ENCODE peak calls at places on chromosomes 6 and 20, in five cellular contexts. K is K562, F is H9, O is IMR-90, P is mammary epithelial cell. V is an unnamed sample.

GRCh38 chr20:18254615-18255014 is 33.7 kb upstream of the ZNF133 start:
- DNase-seq in K (no peak), O (no peak), F (no peak), P (no peak), V (no peak)

GRCh38 chr20:63087236-63087871 is 80.6 kb upstream of the BHLHE23 start:
- DNase-seq in O (no peak), F (peak), P (no peak), K (no peak), V (no peak)

GRCh38 chr6:83155794-83156193 is 37.3 kb downstream of the PGM3 start:
- DNase-seq in O (no peak), F (no peak), P (no peak), K (no peak), V (no peak)

GRCh38 chr6:110681543-110682459 is 133.5 kb downstream of the CDK19 start:
- DNase-seq in P (peak), O (peak), F (no peak), K (no peak), V (no peak)

GRCh38 chr20:41951615-41952014 is 333.4 kb upstream of the CHD6 start:
- DNase-seq in O (no peak), P (no peak), F (no peak), K (no peak), V (no peak)

GRCh38 chr6:111952326-111952725 is 79.1 kb upstream of the FYN start:
- DNase-seq in O (no peak), F (no peak), P (no peak), K (no peak), V (no peak)

GRCh38 chr6:134741193-134741521 is 208.7 kb downstream of the ALDH8A1 start:
- DNase-seq in P (no peak), O (no peak), F (peak), K (no peak), V (no peak)

GRCh38 chr20:44717986-44718385 is 2.8 kb downstream of the CCN5 start:
- DNase-seq in P (no peak), O (no peak), K (peak), F (peak), V (no peak)

GRCh38 chr6:44251576-44252524 is 4.9 kb downstream of the HSP90AB1 start:
- DNase-seq in F (no peak), K (no peak), P (no peak), O (no peak), V (no peak)

GRCh38 chr6:17410281-17410680 is 16.9 kb downstream of the CAP2 start:
- DNase-seq in K (no peak), P (no peak), F (no peak), O (no peak), V (no peak)

GRCh38 chr20:46674253-46675083 is 14.8 kb downstream of the TP53RK start:
- DNase-seq in F (no peak), P (no peak), K (no peak), O (no peak), V (no peak)

GRCh38 chr20:23415958-23416583 is 5.2 kb downstream of the NAPB start:
- DNase-seq in F (no peak), O (no peak), P (peak), K (no peak), V (no peak)

GRCh38 chr20:33862709-33863403 is 51.7 kb downstream of the CHMP4B start:
- DNase-seq in K (peak), P (no peak), O (peak), F (peak), V (peak)

GRCh38 chr6:147407571-147407970 is 100.9 kb upstream of the SAMD5 start:
- DNase-seq in O (no peak), K (no peak), P (no peak), F (peak), V (no peak)

GRCh38 chr20:35947489-35947888 is 6.8 kb downstream of the SCAND1 start:
- DNase-seq in P (peak), F (peak), O (peak), K (no peak), V (peak)

GRCh38 chr20:46983466-46983865 is 88.8 kb downstream of the EYA2 start:
- DNase-seq in F (no peak), K (no peak), O (no peak), P (no peak), V (no peak)

GRCh38 chr6:37807656-37808055 is 11.9 kb upstream of the ZFAND3 start:
- DNase-seq in K (no peak), P (peak), O (no peak), F (peak), V (no peak)

GRCh38 chr6:136920216-136920857 is 1.8 kb upstream of the SLC35D3 start:
- DNase-seq in F (no peak), O (no peak), K (no peak), P (no peak), V (peak)

GRCh38 chr20:24875078-24875477 is 74.0 kb upstream of the CST7 start:
- DNase-seq in P (no peak), K (no peak), F (no peak), O (no peak), V (no peak)

GRCh38 chr6:30644769-30645168 is 2.2 kb upstream of the C6orf136 start:
- DNase-seq in K (no peak), F (no peak), O (no peak), P (no peak), V (no peak)

GRCh38 chr6:30643656-30644055 is 3.3 kb upstream of the C6orf136 start:
- DNase-seq in K (no peak), F (no peak), O (no peak), P (no peak), V (no peak)

GRCh38 chr6:30635834-30636233 is 9.2 kb downstream of the ATAT1 start:
- DNase-seq in P (no peak), F (no peak), O (no peak), K (no peak), V (no peak)

GRCh38 chr6:30641048-30641447 is 5.9 kb upstream of the C6orf136 start:
- DNase-seq in K (no peak), P (no peak), F (no peak), O (no peak), V (no peak)

DNA sequence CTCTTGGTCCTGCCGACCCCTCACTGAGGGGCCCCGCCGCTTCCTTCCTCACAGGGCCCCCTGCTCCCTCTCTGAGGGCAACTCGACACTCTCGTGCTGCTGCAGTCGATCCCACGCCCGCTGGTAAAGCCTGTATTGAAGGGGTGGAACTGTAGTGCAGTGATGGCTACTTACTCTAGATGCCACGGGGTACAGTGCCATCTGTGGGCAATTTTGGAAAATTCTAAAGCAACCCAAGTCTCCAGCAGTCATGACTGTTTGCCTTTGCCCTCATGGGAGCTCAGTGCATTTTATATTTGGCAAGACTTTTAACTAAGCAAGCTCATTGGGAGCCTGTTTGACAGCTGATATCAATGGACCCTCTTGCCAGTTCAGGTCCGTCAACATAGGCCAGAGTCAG is 6.5 kb upstream of the C6orf136 start:
- DNase-seq in K (no peak), P (no peak), O (no peak), F (no peak), V (no peak)
- TF ChIP-seq CTCF in K (no peak), P (no peak), O (no peak), F (no peak), V (no peak)

DNA sequence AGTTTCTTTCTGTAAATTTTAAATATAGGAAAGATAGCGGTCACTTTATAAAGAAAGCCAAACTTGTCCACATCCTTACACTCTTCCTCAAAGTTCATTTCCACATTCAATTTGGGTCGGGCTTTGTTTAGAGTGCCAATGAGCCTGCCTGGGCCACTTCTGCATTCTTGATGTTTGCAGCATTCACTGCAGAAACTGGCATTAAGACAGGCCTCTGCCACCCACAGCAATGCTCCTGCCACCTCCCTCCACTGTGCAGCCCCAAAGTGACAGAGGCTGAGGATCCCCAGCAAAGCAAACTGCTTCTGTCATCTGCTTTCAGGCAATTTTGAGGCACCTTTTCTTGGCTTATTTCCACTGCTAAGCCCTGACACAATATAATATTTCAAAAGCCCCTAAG is 61.2 kb downstream of the TNFAIP3 start:
- DNase-seq in P (no peak), K (no peak), O (no peak), F (no peak), V (no peak)
- H3K9ac ChIP-seq in P (no peak), K (peak), O (no peak), F (no peak), V (no peak)

GRCh38 chr6:130148181-130148580 is 74.6 kb downstream of the SAMD3 start:
- DNase-seq in O (no peak), F (no peak), P (no peak), K (no peak), V (no peak)
- TF ChIP-seq CTCF in O (no peak), F (peak), P (peak), K (peak), V (peak)

GRCh38 chr20:64214952-64215351 is 40.6 kb upstream of the PCMTD2 start:
- DNase-seq in P (no peak), K (no peak), F (no peak), O (no peak), V (no peak)
- H3K9ac ChIP-seq in P (no peak), K (no peak), F (no peak), O (no peak), V (no peak)